ENCODE peak calls at places on chromosomes 4 and X, in seven cellular contexts. Z, G, U, Q, P, V and C are unnamed samples.

GRCh38 chr4:6301051-6301731 is 31.5 kb downstream of the WFS1 start:
- DNase-seq in Z (no peak), G (no peak), U (no peak), Q (no peak), P (no peak), V (no peak), C (no peak)

GRCh38 chr4:187059895-187060294 is 336.2 kb upstream of the FAT1 start:
- DNase-seq in Z (no peak), G (no peak), U (no peak), Q (no peak), P (no peak), V (no peak), C (no peak)

GRCh38 chrX:71604141-71604540 is 14.2 kb downstream of the CXCR3 start:
- DNase-seq in Z (no peak), G (no peak), U (no peak), Q (no peak), P (no peak), V (no peak), C (no peak)

GRCh38 chr4:143555676-143556075 is 42.2 kb downstream of the SMARCA5 start:
- DNase-seq in Z (no peak), G (no peak), U (no peak), Q (no peak), P (no peak), V (no peak), C (no peak)

GRCh38 chrX:19747672-19748610 is 139.5 kb downstream of the SH3KBP1 start:
- DNase-seq in Z (no peak), G (no peak), U (no peak), Q (no peak), P (no peak), V (peak), C (no peak)

GRCh38 chrX:51182545-51182944 is 150.1 kb upstream of the NUDT10 start:
- DNase-seq in Z (no peak), G (no peak), U (no peak), Q (no peak), P (no peak), V (no peak), C (no peak)

GRCh38 chr4:74934016-74934821 is 1.3 kb downstream of the PARM1 start:
- DNase-seq in Z (peak), G (peak), U (peak), Q (no peak), P (no peak), V (no peak), C (no peak)

GRCh38 chr4:121219222-121219621 is 55.1 kb upstream of the TNIP3 start:
- DNase-seq in Z (no peak), G (no peak), U (no peak), Q (no peak), P (no peak), V (no peak), C (no peak)

GRCh38 chrX:43557792-43558191 is 98.3 kb upstream of the MAOA start:
- DNase-seq in Z (peak), G (peak), U (peak), Q (peak), P (peak), V (peak), C (peak)

GRCh38 chrX:20265221-20265725 is 1.4 kb downstream of the RPS6KA3 start:
- DNase-seq in Z (no peak), G (peak), U (no peak), Q (no peak), P (no peak), V (peak), C (no peak)

GRCh38 chr4:67765928-67766327 is 11.7 kb upstream of the GNRHR start:
- DNase-seq in Z (no peak), G (no peak), U (no peak), Q (no peak), P (no peak), V (no peak), C (no peak)

GRCh38 chr4:125482822-125483221 is 168.1 kb downstream of the FAT4 start:
- DNase-seq in Z (no peak), G (no peak), U (no peak), Q (no peak), P (no peak), V (no peak), C (no peak)

GRCh38 chr4:127788517-127788916 is 6.4 kb downstream of the HSPA4L start:
- DNase-seq in Z (no peak), G (no peak), U (no peak), Q (no peak), P (no peak), V (no peak), C (peak)

GRCh38 chrX:49846004-49846403 is 16.9 kb downstream of the PAGE4 start:
- DNase-seq in Z (no peak), G (no peak), U (no peak), Q (no peak), P (no peak), V (no peak), C (no peak)

GRCh38 chr4:26827798-26828197 is 32.8 kb upstream of the STIM2 start:
- DNase-seq in Z (no peak), G (no peak), U (no peak), Q (no peak), P (no peak), V (no peak), C (no peak)

GRCh38 chrX:31555506-31555905 is 483.7 kb upstream of the FTHL17 start:
- DNase-seq in Z (no peak), G (peak), U (no peak), Q (no peak), P (no peak), V (no peak), C (no peak)

GRCh38 chr4:107253090-107253489 is 217.0 kb upstream of the DKK2 start:
- DNase-seq in Z (no peak), G (no peak), U (no peak), Q (no peak), P (no peak), V (no peak), C (no peak)

GRCh38 chr4:176818531-176818930 is 25.8 kb upstream of the VEGFC start:
- DNase-seq in Z (no peak), G (peak), U (no peak), Q (no peak), P (no peak), V (no peak), C (no peak)

GRCh38 chr4:136864580-136865185 is 667.6 kb downstream of the PCDH18 start:
- DNase-seq in Z (peak), G (peak), U (peak), Q (peak), P (peak), V (no peak), C (peak)

GRCh38 chrX:16167181-16167580 is at the start of gene MAGEB17:
- DNase-seq in Z (no peak), G (no peak), U (no peak), Q (no peak), P (no peak), V (no peak), C (no peak)

GRCh38 chr4:15003441-15003890 is 1.2 kb downstream of the CPEB2 start:
- DNase-seq in Z (no peak), G (peak), U (peak), Q (peak), P (no peak), V (peak), C (no peak)

GRCh38 chr4:72975488-72975784 is 94.1 kb downstream of the COX18 start:
- DNase-seq in Z (no peak), G (no peak), U (no peak), Q (no peak), P (no peak), V (no peak), C (no peak)

GRCh38 chr4:108287834-108288413 is 119.2 kb upstream of the LEF1 start:
- DNase-seq in Z (no peak), G (no peak), U (no peak), Q (no peak), P (no peak), V (no peak), C (no peak)

GRCh38 chr4:610411-611261 is 14.7 kb upstream of the PDE6B start:
- DNase-seq in Z (no peak), G (peak), U (peak), Q (no peak), P (peak), V (no peak), C (peak)

GRCh38 chrX:7071390-7071789 is 76.1 kb upstream of the STS start:
- DNase-seq in Z (no peak), G (no peak), U (no peak), Q (no peak), P (no peak), V (no peak), C (no peak)

GRCh38 chr4:89000844-89001360 is 56.1 kb downstream of the FAM13A start:
- DNase-seq in Z (peak), G (no peak), U (peak), Q (no peak), P (no peak), V (no peak), C (peak)

GRCh38 chrX:139795196-139795595 is 87.2 kb upstream of the MCF2 start:
- DNase-seq in Z (no peak), G (no peak), U (no peak), Q (no peak), P (no peak), V (no peak), C (no peak)

GRCh38 chrX:64427787-64428186 is 32.5 kb upstream of the MTMR8 start:
- DNase-seq in Z (no peak), G (no peak), U (no peak), Q (no peak), P (no peak), V (no peak), C (no peak)

GRCh38 chrX:110145854-110146253 is 142.9 kb downstream of the TMEM164 start:
- DNase-seq in Z (no peak), G (peak), U (no peak), Q (no peak), P (no peak), V (no peak), C (no peak)

GRCh38 chrX:153818571-153819397 is 11.6 kb downstream of the PDZD4 start:
- DNase-seq in Z (peak), G (peak), U (peak), Q (peak), P (no peak), V (no peak), C (no peak)

GRCh38 chrX:10176121-10177003 is 19.6 kb downstream of the CLCN4 start:
- DNase-seq in Z (no peak), G (no peak), U (peak), Q (no peak), P (no peak), V (no peak), C (peak)

GRCh38 chr4:85833311-85833710 is 358.4 kb downstream of the ARHGAP24 start:
- DNase-seq in Z (no peak), G (no peak), U (no peak), Q (no peak), P (no peak), V (no peak), C (no peak)

GRCh38 chr4:128823025-128823661 is 13.6 kb downstream of the JADE1 start:
- DNase-seq in Z (no peak), G (peak), U (no peak), Q (no peak), P (peak), V (no peak), C (no peak)

GRCh38 chrX:47483310-47484268 is 567 bp upstream of the ZNF41 start:
- DNase-seq in Z (no peak), G (peak), U (no peak), Q (no peak), P (no peak), V (no peak), C (no peak)

GRCh38 chr4:20487852-20488251 is 212.4 kb upstream of the PACRGL start:
- DNase-seq in Z (no peak), G (peak), U (no peak), Q (no peak), P (peak), V (no peak), C (no peak)

GRCh38 chrX:13863326-13863725 is 46.4 kb upstream of the GPM6B start:
- DNase-seq in Z (no peak), G (no peak), U (no peak), Q (no peak), P (no peak), V (no peak), C (no peak)